ENCODE peak calls at places on chromosomes 13 and 19, in ten cellular contexts. C, F, R, W, G, L, J, I, O and V are unnamed samples.

GRCh38 chr19:751501-752341 is 809 bp downstream of the MISP start:
- DNase-seq in J (peak; percentile 90), F (peak; percentile 31), O (peak; percentile 87), C (no peak), R (peak; percentile 100), G (no peak), I (peak; percentile 47), L (no peak), W (no peak), V (no peak)

GRCh38 chr19:53365899-53366493 is 491 bp downstream of the ZNF525 start:
- DNase-seq in W (no peak), O (no peak), G (no peak), F (no peak), R (peak; percentile 83), J (no peak), C (no peak), I (peak; percentile 14), L (peak; percentile 66), V (no peak)

GRCh38 chr19:38434549-38435051 is 1.1 kb downstream of the RYR1 start:
- DNase-seq in G (no peak), I (peak; percentile 85), R (peak; percentile 13), O (no peak), L (peak; percentile 94), F (peak; percentile 95), W (no peak), C (peak; percentile 22), J (no peak), V (no peak)

GRCh38 chr13:103188688-103189326 is 122.6 kb upstream of the SLC10A2 start:
- DNase-seq in F (no peak), J (peak; percentile 0), I (no peak), C (no peak), G (no peak), W (no peak), L (peak; percentile 6), R (no peak), O (no peak), V (no peak)

GRCh38 chr19:13781547-13781946 is 7.3 kb downstream of the C19orf53 start:
- DNase-seq in F (peak; percentile 83), I (peak; percentile 78), J (no peak), L (peak; percentile 90), C (peak; percentile 75), W (peak; percentile 86), O (peak; percentile 81), G (peak; percentile 77), R (peak; percentile 98), V (peak; percentile 96)

GRCh38 chr13:73369095-73369494 is 310.3 kb downstream of the KLF5 start:
- DNase-seq in W (no peak), G (no peak), J (no peak), C (no peak), I (no peak), L (no peak), O (no peak), F (no peak), R (no peak), V (no peak)

GRCh38 chr13:75415720-75416119 is 66.2 kb downstream of the TBC1D4 start:
- DNase-seq in R (peak; percentile 72), O (peak; percentile 89), C (no peak), L (no peak), G (no peak), J (no peak), W (no peak), F (no peak), I (no peak), V (no peak)

GRCh38 chr13:94435604-94436226 is 43.8 kb downstream of the DCT start:
- DNase-seq in I (no peak), L (peak; percentile 61), R (peak; percentile 82), J (peak; percentile 37), O (peak; percentile 58), F (no peak), G (no peak), W (no peak), C (no peak), V (no peak)

GRCh38 chr13:73984949-73985691 is 149.1 kb downstream of the KLF12 start:
- DNase-seq in O (no peak), R (no peak), J (no peak), G (no peak), L (no peak), F (no peak), W (no peak), C (no peak), I (no peak), V (no peak)

GRCh38 chr13:46648166-46648607 is 95.2 kb downstream of the LRCH1 start:
- DNase-seq in I (no peak), R (no peak), G (no peak), L (peak; percentile 39), F (no peak), O (peak; percentile 60), W (no peak), C (no peak), J (peak; percentile 33), V (no peak)

GRCh38 chr19:18590273-18591272 is 2.0 kb downstream of the REX1BD start:
- DNase-seq in R (peak; percentile 86), O (peak; percentile 57), J (peak; percentile 94), G (no peak), I (peak; percentile 76), C (peak; percentile 51), W (no peak), F (peak; percentile 98), L (peak; percentile 98), V (no peak)

GRCh38 chr19:15213715-15214381 is 13.1 kb upstream of the NOTCH3 start:
- DNase-seq in R (peak; percentile 75), L (no peak), W (peak; percentile 61), J (no peak), F (no peak), C (no peak), G (peak; percentile 83), I (peak; percentile 75), O (no peak), V (peak; percentile 70)

GRCh38 chr13:112132142-112132541 is 65.2 kb downstream of the SOX1 start:
- DNase-seq in L (no peak), C (no peak), O (no peak), F (no peak), J (no peak), I (no peak), R (peak; percentile 39), G (no peak), W (no peak), V (no peak)

GRCh38 chr13:102369303-102369702 is 32.5 kb downstream of the FGF14 start:
- DNase-seq in J (peak; percentile 40), W (no peak), O (no peak), I (no peak), G (no peak), F (no peak), L (no peak), R (no peak), C (no peak), V (no peak)

GRCh38 chr19:42111811-42112210 is 20.4 kb downstream of the POU2F2 start:
- DNase-seq in W (no peak), C (no peak), R (peak; percentile 10), O (peak; percentile 52), L (no peak), I (no peak), J (no peak), G (no peak), F (no peak), V (no peak)

GRCh38 chr13:31045621-31046081 is 113.2 kb downstream of the TEX26 start:
- DNase-seq in L (no peak), W (peak; percentile 62), J (peak; percentile 90), I (peak; percentile 54), C (no peak), R (peak; percentile 95), F (no peak), G (peak; percentile 9), O (peak; percentile 97), V (peak; percentile 80)

GRCh38 chr19:11041194-11041593 is 48.1 kb upstream of the LDLR start:
- DNase-seq in R (no peak), C (no peak), W (no peak), I (no peak), O (no peak), G (no peak), J (no peak), L (no peak), F (no peak), V (no peak)

GRCh38 chr19:4534836-4535658 is at the start of gene PLIN5:
- DNase-seq in J (peak; percentile 66), R (peak; percentile 96), F (peak; percentile 95), O (peak; percentile 26), W (peak; percentile 59), G (no peak), I (peak; percentile 84), L (peak; percentile 95), C (peak; percentile 43), V (no peak)

GRCh38 chr19:46571495-46571894 is 29.6 kb upstream of the CALM3 start:
- DNase-seq in L (peak; percentile 72), R (peak; percentile 86), I (no peak), W (no peak), F (peak; percentile 85), C (no peak), O (no peak), J (peak; percentile 75), G (no peak), V (no peak)

GRCh38 chr19:21460686-21461085 is 44.7 kb upstream of the ZNF429 start:
- DNase-seq in R (no peak), C (no peak), L (no peak), O (no peak), G (no peak), F (no peak), W (no peak), J (no peak), I (no peak), V (no peak)
- H3K9me3 ChIP-seq in R (no peaks in the 10 kb centered on the region), C (no peaks in the 10 kb centered on the region), L (peaks cover 13% of the 10 kb centered on the region), O (peaks cover 17% of the 10 kb centered on the region), G (peaks cover 7% of the 10 kb centered on the region), F (peaks cover 10% of the 10 kb centered on the region), W (no peaks in the 10 kb centered on the region), J (no peaks in the 10 kb centered on the region), I (peaks cover 9% of the 10 kb centered on the region), V (peaks cover 10% of the 10 kb centered on the region)

GRCh38 chr13:23552661-23553060 is 17.6 kb upstream of the TNFRSF19 start:
- DNase-seq in O (no peak), G (no peak), L (no peak), C (no peak), I (no peak), F (no peak), J (no peak), R (no peak), W (no peak), V (no peak)
- H3K9me3 ChIP-seq in O (peaks cover 5% of the 10 kb centered on the region), G (no peaks in the 10 kb centered on the region), L (no peaks in the 10 kb centered on the region), C (no peaks in the 10 kb centered on the region), I (no peaks in the 10 kb centered on the region), F (no peaks in the 10 kb centered on the region), J (no peaks in the 10 kb centered on the region), R (no peaks in the 10 kb centered on the region), W (no peaks in the 10 kb centered on the region), V (no peaks in the 10 kb centered on the region)

DNA sequence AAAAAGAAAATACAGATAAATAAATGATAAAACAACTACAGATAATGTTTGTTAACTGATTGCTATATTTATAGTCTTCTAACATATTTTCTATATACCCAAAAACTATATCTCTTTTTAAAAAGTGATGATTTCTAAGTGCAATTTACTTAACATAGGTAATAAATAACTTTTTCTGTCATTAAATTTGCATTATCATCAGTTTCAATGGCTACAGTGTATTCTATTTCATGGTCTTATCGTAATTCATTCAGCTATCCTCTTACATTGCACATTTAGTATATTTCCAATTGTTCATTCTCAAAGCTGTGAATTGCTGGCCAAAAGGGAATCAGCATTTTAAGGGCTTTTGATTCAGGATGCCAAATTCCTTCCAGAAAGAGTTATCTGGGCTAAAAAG is 3.6 kb downstream of the ZNF180 start:
- DNase-seq in W (no peak), O (no peak), R (no peak), I (no peak), J (no peak), C (no peak), G (no peak), L (no peak), F (no peak), V (no peak)
- H3K9me3 ChIP-seq in W (peaks cover 62% of the 10 kb centered on the region), O (peaks cover 67% of the 10 kb centered on the region), R (peaks cover 14% of the 10 kb centered on the region), I (peaks cover 72% of the 10 kb centered on the region), J (peaks cover 87% of the 10 kb centered on the region), C (peaks cover 12% of the 10 kb centered on the region), G (peaks cover 56% of the 10 kb centered on the region), L (peaks cover 15% of the 10 kb centered on the region), F (peaks cover 40% of the 10 kb centered on the region), V (peaks cover 51% of the 10 kb centered on the region)

GRCh38 chr19:31559494-31559893 is 210.3 kb upstream of the TSHZ3 start:
- DNase-seq in I (no peak), W (no peak), J (no peak), R (no peak), L (no peak), O (no peak), C (no peak), G (no peak), F (no peak), V (no peak)
- H3K9me3 ChIP-seq in I (no peaks in the 10 kb centered on the region), W (no peaks in the 10 kb centered on the region), J (peaks cover 38% of the 10 kb centered on the region), R (no peaks in the 10 kb centered on the region), L (no peaks in the 10 kb centered on the region), O (peaks cover 1% of the 10 kb centered on the region), C (no peaks in the 10 kb centered on the region), G (no peaks in the 10 kb centered on the region), F (peaks cover 15% of the 10 kb centered on the region), V (no peaks in the 10 kb centered on the region)